ENCODE peak calls at places on chromosomes 1 and 21, in four cellular contexts. F is upper lobe of right lung, U is HFFc6, D is HL-60. P is an unnamed sample.

GRCh38 chr1:94383966-94384408 is 34.2 kb upstream of the ABCD3 start:
- DNase-seq in F (no peak), U (peak; percentile 24), D (no peak), P (no peak)

GRCh38 chr1:226654046-226654445 is 85.0 kb downstream of the ITPKB start:
- DNase-seq in F (no peak), U (no peak), D (no peak), P (no peak)

GRCh38 chr1:86063721-86064120 is 92.9 kb downstream of the COL24A1 start:
- DNase-seq in F (no peak), U (no peak), D (no peak), P (no peak)

GRCh38 chr1:35692310-35692709 is 26.4 kb downstream of the C1orf216 start:
- DNase-seq in F (no peak), U (no peak), D (no peak), P (no peak)

GRCh38 chr1:24418898-24419628 is 3.5 kb downstream of the NIPAL3 start:
- DNase-seq in F (peak; percentile 85), U (no peak), D (peak; percentile 86), P (no peak)

GRCh38 chr1:235946570-235946981 is 79.9 kb upstream of the LYST start:
- DNase-seq in F (no peak), U (peak; percentile 43), D (no peak), P (no peak)

GRCh38 chr1:21537511-21537931 is 28.3 kb downstream of the ALPL start:
- DNase-seq in F (no peak), U (no peak), D (no peak), P (no peak)

GRCh38 chr1:30868833-30869435 is 39.6 kb downstream of the SDC3 start:
- DNase-seq in F (no peak), U (no peak), D (peak; percentile 68), P (no peak)

GRCh38 chr21:33024278-33025103 is 1.2 kb upstream of the OLIG2 start:
- DNase-seq in F (no peak), U (no peak), D (no peak), P (no peak)

GRCh38 chr1:221217029-221217428 is 337.8 kb downstream of the HLX start:
- DNase-seq in F (no peak), U (no peak), D (no peak), P (no peak)

GRCh38 chr21:41139951-41140350 is 28.0 kb upstream of the BACE2 start:
- DNase-seq in F (no peak), U (no peak), D (no peak), P (no peak)

GRCh38 chr21:41141031-41141457 is 26.9 kb upstream of the BACE2 start:
- DNase-seq in F (no peak), U (no peak), D (no peak), P (peak; percentile 84)

GRCh38 chr21:41139275-41139674 is 28.7 kb upstream of the BACE2 start:
- DNase-seq in F (no peak), U (no peak), D (no peak), P (no peak)

GRCh38 chr21:41143596-41144325 is 24.2 kb upstream of the BACE2 start:
- DNase-seq in F (no peak), U (no peak), D (no peak), P (no peak)

GRCh38 chr21:41142051-41142795 is 25.7 kb upstream of the BACE2 start:
- DNase-seq in F (no peak), U (peak; percentile 30), D (no peak), P (peak; percentile 63)
- TF ChIP-seq CTCF in F (no peak), U (no peak), D (no peak), P (peak; percentile 18)

DNA sequence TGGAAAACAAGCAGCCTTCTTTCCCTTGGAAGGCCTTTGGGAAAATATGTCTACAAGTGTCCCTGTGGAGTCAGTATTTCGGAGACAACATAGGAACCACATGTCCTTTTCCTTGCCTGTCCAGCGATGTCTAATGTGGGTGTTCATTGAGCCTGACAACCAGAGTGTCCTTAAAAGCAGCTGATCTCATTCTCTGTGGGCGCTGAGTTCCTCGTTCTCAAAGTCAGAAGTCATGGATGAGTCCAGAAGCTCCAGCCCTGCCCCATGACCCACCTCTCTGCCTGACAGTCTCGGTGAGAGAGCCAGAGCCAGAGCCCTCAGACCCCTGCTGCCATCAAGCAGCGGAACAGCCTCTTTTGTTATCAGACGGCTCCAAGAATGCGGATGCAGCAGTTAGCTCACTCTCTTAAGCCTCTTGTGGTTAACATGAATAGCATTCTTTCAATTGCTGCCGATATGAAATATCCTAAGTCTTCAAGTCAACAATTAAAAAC is 329.2 kb downstream of the TGFB2 start:
- DNase-seq in F (peak; percentile 63), U (peak; percentile 61), D (no peak), P (peak; percentile 43)
- TF ChIP-seq CTCF in F (peak; percentile 18), U (peak; percentile 24), D (no peak), P (no peak)

DNA sequence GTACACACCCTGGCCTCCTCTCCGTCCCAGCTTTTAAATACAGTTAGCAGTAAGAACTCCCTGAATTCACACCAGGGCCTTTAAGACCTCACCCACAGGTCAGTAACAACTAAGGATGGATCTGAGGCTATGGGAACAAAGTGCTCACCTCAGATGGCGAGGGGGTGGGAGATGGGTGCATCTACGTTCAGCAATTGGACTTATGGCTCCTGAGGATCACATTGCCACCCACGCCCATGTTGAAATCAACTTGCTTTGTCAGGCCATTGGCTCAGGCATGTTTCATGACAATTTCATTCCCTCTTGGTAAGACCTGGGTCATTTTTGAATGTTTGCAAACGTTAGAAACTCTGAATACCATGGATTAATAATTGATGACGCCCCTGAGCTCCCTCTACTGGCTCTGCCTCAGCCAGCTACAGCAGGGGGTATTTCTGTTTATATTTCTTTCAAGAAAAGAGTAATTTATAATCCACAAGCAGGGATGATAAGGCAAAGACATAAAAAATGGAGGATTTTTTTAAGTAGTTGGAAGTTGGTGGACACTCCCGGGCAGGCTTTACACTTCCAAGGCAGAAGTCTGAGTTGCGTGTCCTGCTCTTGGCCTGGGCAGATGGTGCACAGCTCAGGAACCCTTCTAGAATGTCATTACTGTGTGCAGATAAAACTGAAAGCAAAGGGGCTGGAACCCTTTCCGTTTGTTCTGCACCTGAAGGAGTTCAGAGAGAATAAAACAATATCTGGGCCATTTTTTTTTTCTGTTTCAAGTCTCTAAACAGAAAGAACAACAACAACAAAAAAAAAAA is 13.7 kb upstream of the LBR start:
- DNase-seq in F (no peak), U (no peak), D (no peak), P (no peak)
- TF ChIP-seq CTCF in F (peak; percentile 28), U (peak; percentile 59), D (no peak), P (peak; percentile 29)

GRCh38 chr1:183739640-183740385 is 65.1 kb upstream of the RGL1 start:
- DNase-seq in F (no peak), U (peak; percentile 10), D (no peak), P (no peak)

GRCh38 chr1:183742367-183742766 is 62.6 kb upstream of the RGL1 start:
- DNase-seq in F (no peak), U (no peak), D (no peak), P (no peak)

GRCh38 chr1:183736391-183736790 is 68.5 kb upstream of the RGL1 start:
- DNase-seq in F (no peak), U (no peak), D (no peak), P (no peak)

GRCh38 chr1:183735069-183735860 is 69.7 kb upstream of the RGL1 start:
- DNase-seq in F (no peak), U (no peak), D (no peak), P (no peak)

GRCh38 chr1:183739082-183739481 is 65.8 kb upstream of the RGL1 start:
- DNase-seq in F (no peak), U (no peak), D (no peak), P (no peak)
- TF ChIP-seq CTCF in F (no peak), U (no peak), D (no peak), P (no peak)

GRCh38 chr1:246608616-246609376 is 42.5 kb downstream of the CNST start:
- DNase-seq in F (peak; percentile 93), U (peak; percentile 96), D (peak; percentile 73), P (peak; percentile 74)
- TF ChIP-seq CTCF in F (peak; percentile 37), U (peak; percentile 73), D (no peak), P (peak; percentile 32)

GRCh38 chr1:212024469-212025149 is 10.7 kb downstream of the INTS7 start:
- DNase-seq in F (no peak), U (no peak), D (no peak), P (no peak)
- TF ChIP-seq CTCF in F (no peak), U (no peak), D (no peak), P (no peak)

GRCh38 chr1:150826299-150826698 is 18.2 kb upstream of the CTSK start:
- DNase-seq in F (no peak), U (no peak), D (no peak), P (no peak)

GRCh38 chr1:150832597-150832996 is 24.5 kb upstream of the CTSK start:
- DNase-seq in F (no peak), U (no peak), D (no peak), P (no peak)

DNA sequence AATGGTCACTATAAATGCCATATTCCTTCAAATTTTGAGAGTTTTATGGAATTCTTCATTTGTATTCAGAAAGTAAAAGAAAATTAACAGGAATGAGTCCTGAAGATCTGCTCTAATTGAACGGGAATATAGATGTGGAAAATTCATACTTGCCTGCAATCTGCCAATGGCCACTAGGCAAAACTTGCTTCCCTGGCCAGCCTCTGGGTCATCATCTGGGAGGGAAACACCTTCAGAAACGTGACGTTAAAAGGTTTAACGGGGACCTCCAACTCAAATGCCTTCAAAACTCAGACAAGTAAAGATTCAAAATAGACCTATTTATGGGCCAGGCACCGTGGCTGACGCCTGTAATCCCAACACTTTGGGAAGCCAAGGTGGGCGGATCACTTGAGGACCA is 21.7 kb upstream of the CTSK start:
- DNase-seq in F (no peak), U (no peak), D (no peak), P (no peak)
- TF ChIP-seq CTCF in F (peak; percentile 14), U (peak; percentile 73), D (no peak), P (peak; percentile 25)

P was measured in BJ.